ENCODE peak calls at places on chromosomes 6 and 20, in ten cellular contexts. F is WTC11; R is stimulated activated CD4-positive, alpha-beta T cell treated with anti-CD3 and anti-CD28 coated beads, Interleukin-12 subunit alpha, Interleukin-12 subunit beta, amount 100 ng/mL, for 24 hours; Y is glutamatergic neuron; U is bronchial epithelial cell; P is C1 segment of cervical spinal cord; L is IMR-90; X is NCI-H2029 treated with DMSO at 0.1 percent for 48 hours; K is LoVo; H is NCI-H1105. O is an unnamed sample.

GRCh38 chr6:132919476-132919875 is 105.1 kb downstream of the RPS12 start:
- DNase-seq in H (no peak), L (peak; percentile 98), X (no peak), K (no peak), P (no peak), F (no peak), Y (no peak), R (no peak), U (peak; percentile 67), O (peak; percentile 88)

GRCh38 chr6:21846541-21847451 is 253.2 kb downstream of the SOX4 start:
- DNase-seq in H (peak; percentile 85), Y (no peak), P (no peak), U (peak; percentile 46), L (peak; percentile 37), X (peak; percentile 100), F (peak; percentile 48), K (no peak), R (peak; percentile 1), O (no peak)

GRCh38 chr6:115706324-115706723 is 354.4 kb downstream of the FRK start:
- DNase-seq in K (no peak), H (no peak), R (no peak), L (no peak), X (no peak), F (no peak), P (no peak), Y (no peak), U (no peak), O (no peak)

GRCh38 chr20:48313346-48313745 is 514.5 kb downstream of the PREX1 start:
- DNase-seq in U (no peak), R (no peak), P (no peak), Y (no peak), H (no peak), F (no peak), L (no peak), K (no peak), X (no peak), O (no peak)

GRCh38 chr6:7042654-7043545 is 64.9 kb upstream of the RREB1 start:
- DNase-seq in Y (peak; percentile 24), L (no peak), K (no peak), F (no peak), H (no peak), P (no peak), X (no peak), U (no peak), R (no peak), O (no peak)

GRCh38 chr6:129785081-129785755 is 75.2 kb upstream of the ARHGAP18 start:
- DNase-seq in Y (no peak), F (no peak), P (no peak), R (no peak), U (peak; percentile 23), K (no peak), X (no peak), H (no peak), L (peak; percentile 42), O (no peak)

GRCh38 chr6:74879970-74880369 is 325.9 kb downstream of the COL12A1 start:
- DNase-seq in R (no peak), H (no peak), Y (no peak), L (peak; percentile 22), X (no peak), U (no peak), K (no peak), P (no peak), F (no peak), O (no peak)

GRCh38 chr6:107786709-107787588 is 37.2 kb downstream of the SCML4 start:
- DNase-seq in K (no peak), Y (no peak), F (no peak), L (no peak), R (no peak), P (no peak), U (no peak), H (no peak), X (no peak), O (no peak)

GRCh38 chr6:5761370-5761769 is 245.4 kb downstream of the NRN1 start:
- DNase-seq in U (no peak), Y (no peak), K (no peak), X (no peak), P (no peak), R (no peak), L (no peak), H (no peak), F (no peak), O (no peak)

GRCh38 chr6:40599580-40599979 is 12.4 kb upstream of the LRFN2 start:
- DNase-seq in L (no peak), R (no peak), Y (no peak), F (no peak), H (no peak), P (no peak), X (no peak), U (peak; percentile 5), K (no peak), O (no peak)

GRCh38 chr6:165858571-165858970 is 195.5 kb upstream of the PDE10A start:
- DNase-seq in X (no peak), U (no peak), R (no peak), F (no peak), K (no peak), Y (no peak), L (peak; percentile 44), H (no peak), P (no peak), O (peak; percentile 41)

O was measured in fibroblast of villous mesenchyme.